ENCODE peak calls at places on chromosomes 6 and 20, in seven cellular contexts. Y, A, T, K, Z, D and U are unnamed samples.

GRCh38 chr6:49151033-49151432 is 312.0 kb downstream of the MMUT start:
- DNase-seq in Y (no peak), A (no peak), T (no peak), K (no peak), Z (no peak), D (no peak), U (no peak)

GRCh38 chr20:59149678-59150504 is 13.7 kb upstream of the ZNF831 start:
- DNase-seq in Y (peak), A (no peak), T (peak), K (peak), Z (peak), D (no peak), U (no peak)

GRCh38 chr20:10634190-10634589 is 39.6 kb downstream of the JAG1 start:
- DNase-seq in Y (no peak), A (no peak), T (no peak), K (no peak), Z (no peak), D (no peak), U (no peak)

GRCh38 chr6:17585766-17586502 is 14.2 kb upstream of the FAM8A1 start:
- DNase-seq in Y (peak), A (no peak), T (no peak), K (peak), Z (no peak), D (no peak), U (no peak)

GRCh38 chr20:10427060-10427692 is 6.8 kb downstream of the MKKS start:
- DNase-seq in Y (peak), A (no peak), T (peak), K (peak), Z (peak), D (peak), U (peak)

GRCh38 chr20:8786383-8786782 is 282.5 kb upstream of the PLCB4 start:
- DNase-seq in Y (no peak), A (no peak), T (no peak), K (no peak), Z (no peak), D (no peak), U (no peak)

GRCh38 chr20:47256665-47257236 is 99.7 kb downstream of the ZMYND8 start:
- DNase-seq in Y (no peak), A (no peak), T (no peak), K (no peak), Z (no peak), D (no peak), U (no peak)

GRCh38 chr6:130862370-130862769 is 35.2 kb downstream of the SMLR1 start:
- DNase-seq in Y (no peak), A (no peak), T (no peak), K (no peak), Z (no peak), D (no peak), U (no peak)

GRCh38 chr6:40482532-40482931 is 104.6 kb downstream of the LRFN2 start:
- DNase-seq in Y (no peak), A (no peak), T (no peak), K (no peak), Z (no peak), D (peak), U (no peak)

GRCh38 chr6:170207586-170207985 is 83.3 kb downstream of the DLL1 start:
- DNase-seq in Y (no peak), A (no peak), T (no peak), K (no peak), Z (no peak), D (no peak), U (no peak)

GRCh38 chr20:3074812-3075211 is 3.4 kb downstream of the OXT start:
- DNase-seq in Y (no peak), A (no peak), T (no peak), K (peak), Z (no peak), D (no peak), U (no peak)

GRCh38 chr20:35837577-35838195 is 65.9 kb downstream of the PHF20 start:
- DNase-seq in Y (no peak), A (no peak), T (no peak), K (no peak), Z (no peak), D (no peak), U (no peak)

GRCh38 chr6:80769101-80769500 is 662.6 kb downstream of the BCKDHB start:
- DNase-seq in Y (no peak), A (no peak), T (no peak), K (no peak), Z (no peak), D (no peak), U (no peak)

GRCh38 chr6:44458551-44458950 is 71.0 kb downstream of the CDC5L start:
- DNase-seq in Y (no peak), A (no peak), T (no peak), K (no peak), Z (no peak), D (no peak), U (no peak)

GRCh38 chr20:64106981-64107735 is at the start of gene NPBWR2:
- DNase-seq in Y (no peak), A (no peak), T (peak), K (no peak), Z (peak), D (no peak), U (no peak)

GRCh38 chr6:9921366-9921765 is 493.5 kb downstream of the TFAP2A start:
- DNase-seq in Y (no peak), A (peak), T (no peak), K (no peak), Z (no peak), D (no peak), U (no peak)

GRCh38 chr20:62161347-62161746 is 17.8 kb downstream of the SS18L1 start:
- DNase-seq in Y (no peak), A (no peak), T (no peak), K (no peak), Z (no peak), D (no peak), U (no peak)

GRCh38 chr20:58938078-58938477 is 43.0 kb upstream of the NELFCD start:
- DNase-seq in Y (no peak), A (no peak), T (no peak), K (no peak), Z (no peak), D (no peak), U (no peak)

GRCh38 chr20:62476074-62476838 is 461 bp upstream of the GATA5 start:
- DNase-seq in Y (no peak), A (no peak), T (peak), K (peak), Z (peak), D (no peak), U (no peak)

GRCh38 chr20:57094991-57095390 is 171.4 kb downstream of the BMP7 start:
- DNase-seq in Y (no peak), A (no peak), T (no peak), K (no peak), Z (no peak), D (no peak), U (no peak)

GRCh38 chr6:14000901-14001300 is 76.1 kb downstream of the RNF182 start:
- DNase-seq in Y (no peak), A (no peak), T (no peak), K (no peak), Z (no peak), D (no peak), U (no peak)

GRCh38 chr20:44491635-44492395 is 16.1 kb downstream of the TTPAL start:
- DNase-seq in Y (no peak), A (no peak), T (no peak), K (no peak), Z (no peak), D (no peak), U (no peak)

GRCh38 chr6:19836799-19837510 is at the start of gene ID4:
- DNase-seq in Y (no peak), A (peak), T (peak), K (peak), Z (peak), D (peak), U (peak)

GRCh38 chr20:14220986-14221385 is 116.4 kb downstream of the FLRT3 start:
- DNase-seq in Y (no peak), A (no peak), T (no peak), K (no peak), Z (no peak), D (no peak), U (no peak)

GRCh38 chr6:19301980-19302379 is 535.2 kb upstream of the ID4 start:
- DNase-seq in Y (no peak), A (no peak), T (no peak), K (no peak), Z (no peak), D (no peak), U (no peak)

GRCh38 chr20:32359633-32360332 is 1.7 kb downstream of the ASXL1 start:
- DNase-seq in Y (peak), A (no peak), T (no peak), K (peak), Z (no peak), D (no peak), U (no peak)

GRCh38 chr6:83113258-83113657 is 45.8 kb downstream of the DOP1A start:
- DNase-seq in Y (no peak), A (no peak), T (no peak), K (no peak), Z (no peak), D (no peak), U (no peak)

GRCh38 chr20:20706285-20706684 is 6.2 kb downstream of the RALGAPA2 start:
- DNase-seq in Y (no peak), A (no peak), T (no peak), K (no peak), Z (no peak), D (no peak), U (no peak)

GRCh38 chr6:111973897-111974639 is 79.8 kb upstream of the CCN6 start:
- DNase-seq in Y (no peak), A (no peak), T (no peak), K (no peak), Z (no peak), D (no peak), U (no peak)